ENCODE peak calls at places on chromosomes 1 and 21, in ten cellular contexts. R, Q, V, W, H, T, M, I, X and Y are unnamed samples. For H3K4me1, the result is how much of the 10 kb centered on the place peaks cover.

GRCh38 chr1:147079400-147080012 is 92.8 kb downstream of the PRKAB2 start:
- DNase-seq in R (no peak), Q (no peak), V (peak), W (no peak), H (no peak), T (no peak), M (no peak), I (no peak), X (peak), Y (no peak)

GRCh38 chr1:25896266-25896665 is 10.0 kb downstream of the STMN1 start:
- DNase-seq in R (no peak), Q (no peak), V (no peak), W (no peak), H (no peak), T (no peak), M (no peak), I (no peak), X (no peak), Y (peak)

GRCh38 chr1:178932966-178933603 is 62.2 kb upstream of the ANGPTL1 start:
- DNase-seq in R (no peak), Q (no peak), V (no peak), W (no peak), H (no peak), T (no peak), M (peak), I (no peak), X (no peak), Y (no peak)

GRCh38 chr21:33799378-33800090 is 116.1 kb downstream of the ATP5PO start:
- DNase-seq in R (peak), Q (no peak), V (no peak), W (no peak), H (no peak), T (no peak), M (no peak), I (peak), X (no peak), Y (no peak)

GRCh38 chr1:247113094-247113497 is 8.9 kb upstream of the ZNF669 start:
- DNase-seq in R (peak), Q (no peak), V (no peak), W (no peak), H (no peak), T (no peak), M (peak), I (no peak), X (no peak), Y (no peak)

GRCh38 chr1:232998138-232998537 is 47.7 kb downstream of the NTPCR start:
- DNase-seq in R (no peak), Q (no peak), V (no peak), W (no peak), H (no peak), T (no peak), M (no peak), I (no peak), X (no peak), Y (no peak)

GRCh38 chr1:64357376-64357775 is 112.6 kb upstream of the CACHD1 start:
- DNase-seq in R (no peak), Q (no peak), V (no peak), W (no peak), H (no peak), T (no peak), M (no peak), I (no peak), X (no peak), Y (no peak)

GRCh38 chr1:150613061-150613920 is 16.1 kb downstream of the ENSA start:
- DNase-seq in R (peak), Q (peak), V (peak), W (no peak), H (no peak), T (peak), M (no peak), I (peak), X (peak), Y (peak)

GRCh38 chr21:32916522-32917099 is 109.1 kb upstream of the OLIG2 start:
- DNase-seq in R (no peak), Q (no peak), V (no peak), W (no peak), H (no peak), T (no peak), M (no peak), I (peak), X (no peak), Y (peak)

GRCh38 chr1:86714561-86715244 is 10.3 kb downstream of the SH3GLB1 start:
- DNase-seq in R (no peak), Q (no peak), V (no peak), W (no peak), H (no peak), T (no peak), M (no peak), I (no peak), X (no peak), Y (no peak)
- H3K4me1 ChIP-seq in R (under half), Q (under half), V (under half), W (under half), H (under half), T (under half), M (under half), I (under half), X (half or more), Y (under half)

GRCh38 chr1:18949689-18950414 is 6.6 kb downstream of the IFFO2 start:
- DNase-seq in R (peak), Q (no peak), V (no peak), W (peak), H (peak), T (no peak), M (no peak), I (peak), X (no peak), Y (peak)
- H3K4me3 ChIP-seq in R (peak), Q (peak), V (peak), W (peak), H (peak), T (peak), M (peak), I (peak), X (peak), Y (peak)

GRCh38 chr1:201562257-201562656 is 23.3 kb downstream of the NAV1 start:
- DNase-seq in R (no peak), Q (no peak), V (no peak), W (no peak), H (no peak), T (no peak), M (no peak), I (peak), X (no peak), Y (no peak)
- H3K27ac ChIP-seq in R (peak), Q (no peak), V (no peak), W (no peak), H (no peak), T (no peak), M (peak), I (peak), X (no peak), Y (no peak)

GRCh38 chr1:58902830-58903229 is 119.0 kb upstream of the JUN start:
- DNase-seq in R (no peak), Q (no peak), V (no peak), W (no peak), H (no peak), T (no peak), M (no peak), I (no peak), X (no peak), Y (no peak)
- H3K4me1 ChIP-seq in R (under half), Q (under half), V (under half), W (under half), H (under half), T (under half), M (under half), I (under half), X (under half), Y (under half)